ENCODE peak calls at places on chromosomes 12 and 14, in five cellular contexts. S is neuronal stem cell, A is cardiac fibroblast, V is neural progenitor cell, C is fibroblast of lung. U is an unnamed sample.

GRCh38 chr12:124694846-124695497 is 127.6 kb upstream of the NCOR2 start:
- DNase-seq in S (no peak), A (peak; percentile 85), C (peak; percentile 98), V (no peak), U (no peak)

GRCh38 chr14:69315302-69315701 is 55.3 kb downstream of the GALNT16 start:
- DNase-seq in V (no peak), S (no peak), A (peak; percentile 39), C (no peak), U (no peak)

GRCh38 chr12:52045794-52046199 is 5.4 kb upstream of the NR4A1 start:
- DNase-seq in A (peak; percentile 63), V (no peak), C (no peak), S (no peak), U (no peak)

GRCh38 chr12:98679611-98680005 is 34.5 kb downstream of the APAF1 start:
- DNase-seq in S (no peak), V (no peak), C (no peak), A (no peak), U (no peak)

GRCh38 chr14:55354500-55354899 is 57.1 kb downstream of the ATG14 start:
- DNase-seq in S (peak; percentile 9), C (peak; percentile 38), A (peak; percentile 71), V (peak; percentile 78), U (peak; percentile 31)

GRCh38 chr14:71322660-71323250 is 415.5 kb downstream of the PCNX1 start:
- DNase-seq in V (peak; percentile 15), S (no peak), A (peak; percentile 79), C (peak; percentile 56), U (no peak)

GRCh38 chr12:75481013-75481705 is 604 bp downstream of the GLIPR1 start:
- DNase-seq in A (peak; percentile 32), V (no peak), S (no peak), C (no peak), U (no peak)

GRCh38 chr14:45990252-45990651 is 661.3 kb downstream of the RPL10L start:
- DNase-seq in A (no peak), S (no peak), C (no peak), V (no peak), U (no peak)

GRCh38 chr12:21566223-21566906 is 38.3 kb downstream of the GYS2 start:
- DNase-seq in C (no peak), S (no peak), V (no peak), A (no peak), U (no peak)

GRCh38 chr14:65832431-65833253 is 420.1 kb downstream of the FUT8 start:
- DNase-seq in A (peak; percentile 27), V (peak; percentile 68), C (peak; percentile 11), S (no peak), U (no peak)

GRCh38 chr12:125999643-126000042 is 934.4 kb downstream of the AACS start:
- DNase-seq in S (no peak), C (no peak), V (no peak), A (no peak), U (no peak)

GRCh38 chr14:44494125-44494524 is 13.0 kb downstream of the FSCB start:
- DNase-seq in V (no peak), S (no peak), A (no peak), C (no peak), U (no peak)

GRCh38 chr12:89542912-89543592 is 17.2 kb upstream of the POC1B start:
- DNase-seq in S (peak; percentile 77), A (peak; percentile 91), C (peak; percentile 70), V (peak; percentile 94), U (peak; percentile 78)

GRCh38 chr12:63420206-63420644 is 248.1 kb downstream of the DPY19L2 start:
- DNase-seq in A (peak; percentile 63), V (peak; percentile 92), C (peak; percentile 52), S (peak; percentile 48), U (peak; percentile 96)

GRCh38 chr12:88300931-88301330 is 158.8 kb downstream of the TMTC3 start:
- DNase-seq in S (no peak), A (peak; percentile 15), V (no peak), C (no peak), U (no peak)

GRCh38 chr14:33894339-33894738 is 56.5 kb downstream of the EGLN3 start:
- DNase-seq in A (no peak), V (no peak), C (no peak), S (no peak), U (no peak)

GRCh38 chr14:37623971-37624370 is 28.5 kb downstream of the TTC6 start:
- DNase-seq in C (peak; percentile 8), V (no peak), S (no peak), A (no peak), U (no peak)

GRCh38 chr14:89041245-89041585 is 216.8 kb downstream of the TTC8 start:
- DNase-seq in V (no peak), C (no peak), A (no peak), S (no peak), U (no peak)

GRCh38 chr12:131261906-131262305 is 308.2 kb downstream of the ADGRD1 start:
- DNase-seq in C (no peak), V (no peak), A (no peak), S (no peak), U (no peak)

GRCh38 chr12:19239616-19240234 is 110.2 kb downstream of the PLEKHA5 start:
- DNase-seq in C (peak; percentile 83), A (peak; percentile 63), S (no peak), V (peak; percentile 29), U (no peak)

GRCh38 chr14:99624971-99625370 is 20.0 kb upstream of the HHIPL1 start:
- DNase-seq in V (no peak), S (no peak), A (no peak), C (no peak), U (no peak)

GRCh38 chr12:131985145-131985875 is 35.6 kb downstream of the EP400 start:
- DNase-seq in S (no peak), A (no peak), C (no peak), V (no peak), U (no peak)

GRCh38 chr14:69904246-69904645 is 25.0 kb downstream of the SMOC1 start:
- DNase-seq in V (no peak), A (no peak), S (no peak), C (no peak), U (no peak)

GRCh38 chr12:122983789-122984515 is 3.5 kb downstream of the ARL6IP4 start:
- DNase-seq in C (peak; percentile 11), S (no peak), A (peak; percentile 44), V (no peak), U (no peak)

GRCh38 chr14:21061347-21061668 is 3.7 kb downstream of the RNASE8 start:
- DNase-seq in A (no peak), V (no peak), C (no peak), S (no peak), U (no peak)
- H3K4me3 ChIP-seq in A (no peak overlapping the region), V (no peak overlapping the region), C (no peak overlapping the region), S (no peak overlapping the region), U (no peak overlapping the region)

GRCh38 chr12:65827827-65828231 is 3.5 kb downstream of the HMGA2 start:
- DNase-seq in V (peak; percentile 40), A (peak; percentile 50), C (peak; percentile 41), S (no peak), U (no peak)

GRCh38 chr12:65832217-65832616 is 7.9 kb downstream of the HMGA2 start:
- DNase-seq in S (no peak), A (peak; percentile 39), C (peak; percentile 31), V (no peak), U (no peak)

GRCh38 chr12:65828711-65829339 is 4.5 kb downstream of the HMGA2 start:
- DNase-seq in V (no peak), S (no peak), A (no peak), C (no peak), U (no peak)

GRCh38 chr12:65829716-65830115 is 5.4 kb downstream of the HMGA2 start:
- DNase-seq in A (no peak), C (no peak), V (no peak), S (no peak), U (no peak)

DNA sequence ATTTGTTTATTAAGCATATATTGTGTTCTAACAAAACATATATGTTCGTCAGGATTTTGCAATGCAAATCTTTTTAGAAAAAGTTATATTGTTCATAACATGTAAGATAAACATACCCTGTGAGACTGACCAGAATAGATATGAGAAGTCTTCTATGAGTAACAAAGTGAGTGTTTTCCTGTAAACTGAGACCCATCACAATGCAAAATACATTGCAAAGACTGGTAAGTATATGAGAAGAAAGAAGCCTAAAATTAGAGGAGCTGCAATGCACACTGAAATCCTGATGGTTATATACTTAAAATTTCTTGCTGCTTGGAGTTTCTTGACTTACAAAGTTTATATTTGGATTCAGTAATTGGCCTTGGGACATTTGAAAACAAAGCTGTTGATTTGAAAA is 6.0 kb downstream of the HMGA2 start:
- DNase-seq in V (no peak), C (peak; percentile 28), S (no peak), A (peak; percentile 40), U (no peak)
- H3K4me3 ChIP-seq in V (no peak overlapping the region), C (no peak overlapping the region), S (no peak overlapping the region), A (no peak overlapping the region), U (no peak overlapping the region)

DNA sequence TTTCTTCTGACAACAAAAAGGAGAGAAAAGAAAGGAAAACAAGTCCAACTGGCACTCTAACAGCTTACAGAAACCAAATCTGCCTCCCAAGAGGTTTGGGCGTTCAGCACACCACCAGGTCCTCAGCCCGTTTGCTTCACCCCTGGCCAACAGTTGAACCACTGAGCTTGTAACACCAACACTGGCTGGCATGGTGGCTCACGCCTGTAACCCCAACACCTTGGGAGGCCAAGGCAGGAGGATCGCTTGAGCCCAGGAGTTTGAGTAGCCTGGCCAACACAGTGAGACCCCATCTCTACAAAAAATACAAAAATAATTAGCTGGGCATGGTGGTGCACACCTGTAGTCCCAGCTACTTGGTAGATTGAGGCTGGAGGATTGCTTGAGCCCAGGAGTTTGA is 19.4 kb downstream of the CCDC88C start:
- DNase-seq in A (no peak), V (no peak), S (no peak), C (no peak), U (no peak)
- H3K4me3 ChIP-seq in A (no peak overlapping the region), V (no peak overlapping the region), S (no peak overlapping the region), C (no peak overlapping the region), U (no peak overlapping the region)

GRCh38 chr14:95663226-95663797 is 22.9 kb upstream of the TCL1B start:
- DNase-seq in C (no peak), V (no peak), S (no peak), A (no peak), U (no peak)
- H3K4me3 ChIP-seq in C (no peak overlapping the region), V (no peak overlapping the region), S (no peak overlapping the region), A (no peak overlapping the region), U (no peak overlapping the region)

GRCh38 chr14:22479781-22480464 is 109.1 kb downstream of the DAD1 start:
- DNase-seq in V (no peak), S (no peak), C (peak; percentile 34), A (no peak), U (no peak)
- H3K4me3 ChIP-seq in V (no peak overlapping the region), S (no peak overlapping the region), C (no peak overlapping the region), A (no peak overlapping the region), U (no peak overlapping the region)

GRCh38 chr14:103607039-103607668 is 21.9 kb upstream of the KLC1 start:
- DNase-seq in V (peak; percentile 64), S (no peak), A (peak; percentile 90), C (peak; percentile 93), U (no peak)
- H3K4me3 ChIP-seq in V (no peak overlapping the region), S (no peak overlapping the region), A (peak overlapping the region; percentile 17), C (no peak overlapping the region), U (no peak overlapping the region)

DNA sequence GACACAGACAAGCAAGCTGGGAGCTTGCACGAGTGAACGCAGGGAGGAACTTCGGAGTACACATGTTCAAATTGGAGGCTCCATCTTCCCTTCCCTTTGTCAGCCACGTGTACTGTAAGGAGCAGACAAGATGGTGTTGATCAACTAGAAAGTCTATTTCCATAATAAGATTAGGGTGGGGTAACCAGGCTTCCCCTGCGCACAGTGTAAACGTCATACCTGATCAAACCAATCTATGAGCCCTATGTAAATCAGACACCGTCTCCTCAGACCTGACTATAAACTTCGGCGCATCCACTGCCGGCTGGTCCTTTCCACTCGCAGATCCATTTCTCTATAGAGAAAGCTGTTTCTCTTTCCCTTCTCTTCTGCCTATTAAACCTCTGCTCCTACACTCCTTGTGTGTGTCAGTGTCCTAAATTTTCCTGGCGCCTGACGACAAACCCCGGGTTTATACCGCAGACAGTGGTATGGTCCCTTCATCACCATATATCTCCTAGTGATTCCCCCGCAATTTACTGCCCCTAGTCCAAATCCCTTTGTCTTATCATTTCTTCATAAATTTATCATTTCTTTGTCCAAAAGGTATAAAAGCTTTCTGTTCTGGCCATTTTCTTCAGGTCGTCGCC is 7.5 kb upstream of the ETFBKMT start:
- DNase-seq in S (no peak), C (no peak), V (no peak), A (peak; percentile 31), U (no peak)
- H3K4me3 ChIP-seq in S (no peak overlapping the region), C (no peak overlapping the region), V (no peak overlapping the region), A (no peak overlapping the region), U (no peak overlapping the region)